ENCODE peak calls at places on chromosomes 16 and 17, in eight cellular contexts. R is breast epithelium, D is A549, P is fibroblast of the aortic adventitia, B is heart right ventricle, H is dorsolateral prefrontal cortex, X is mucosa of descending colon, M is kidney epithelial cell. Y is an unnamed sample.

GRCh38 chr17:8292639-8293395 is 2.4 kb downstream of the SLC25A35 start:
- DNase-seq in X (no peak), M (no peak), D (no peak), H (no peak), P (no peak), B (no peak), R (no peak), Y (no peak)

GRCh38 chr17:68182940-68183551 is 64.8 kb upstream of the AMZ2 start:
- DNase-seq in H (no peak), B (no peak), M (no peak), X (peak), R (no peak), P (no peak), D (no peak), Y (no peak)

GRCh38 chr16:83762141-83763024 is 45.4 kb upstream of the HSBP1 start:
- DNase-seq in R (no peak), M (no peak), B (no peak), D (no peak), X (no peak), P (no peak), H (no peak), Y (no peak)

GRCh38 chr16:74736531-74737157 is 36.0 kb upstream of the MLKL start:
- DNase-seq in X (no peak), R (no peak), D (no peak), H (no peak), B (no peak), M (no peak), P (no peak), Y (no peak)

GRCh38 chr17:78490673-78491072 is 86.5 kb downstream of the DNAH17 start:
- DNase-seq in P (no peak), H (no peak), M (no peak), D (no peak), B (no peak), X (no peak), R (no peak), Y (no peak)

GRCh38 chr17:230371-230770 is 48.9 kb upstream of the DOC2B start:
- DNase-seq in R (no peak), X (peak), P (no peak), D (no peak), B (no peak), M (no peak), H (no peak), Y (no peak)

GRCh38 chr17:78879679-78880186 is 23.3 kb downstream of the CEP295NL start:
- DNase-seq in X (no peak), M (peak), D (no peak), P (peak), R (peak), H (no peak), B (peak), Y (no peak)

GRCh38 chr17:33981713-33982601 is 273.1 kb upstream of the CCL2 start:
- DNase-seq in D (no peak), H (peak), P (no peak), R (no peak), M (no peak), X (no peak), B (no peak), Y (no peak)

GRCh38 chr17:33875973-33876372 is 379.1 kb upstream of the CCL2 start:
- DNase-seq in H (no peak), R (no peak), X (no peak), M (no peak), P (no peak), B (no peak), D (no peak), Y (no peak)

GRCh38 chr17:83114706-83115105 is 35.3 kb downstream of the METRNL start:
- DNase-seq in R (no peak), H (no peak), M (no peak), B (no peak), P (no peak), X (no peak), D (no peak), Y (no peak)

GRCh38 chr16:62445909-62446308 is 409.7 kb upstream of the CDH8 start:
- DNase-seq in R (no peak), D (no peak), X (no peak), P (no peak), M (no peak), H (no peak), B (no peak), Y (no peak)

GRCh38 chr17:71446635-71447034 is 674.2 kb upstream of the SOX9 start:
- DNase-seq in X (no peak), D (no peak), H (no peak), P (peak), M (no peak), B (no peak), R (no peak), Y (no peak)

GRCh38 chr17:44655983-44656700 is at the start of gene MEIOC:
- DNase-seq in X (no peak), P (no peak), R (no peak), D (peak), M (no peak), B (no peak), H (no peak), Y (no peak)

GRCh38 chr17:14427914-14428639 is 127.2 kb downstream of the HS3ST3B1 start:
- DNase-seq in H (no peak), X (no peak), M (no peak), R (no peak), B (no peak), D (no peak), P (no peak), Y (no peak)

GRCh38 chr17:43003542-43004172 is 2.9 kb upstream of the IFI35 start:
- DNase-seq in H (no peak), B (no peak), D (no peak), M (no peak), P (peak), X (no peak), R (no peak), Y (no peak)

GRCh38 chr16:81137012-81137335 is 40.8 kb upstream of the GCSH start:
- DNase-seq in M (no peak), B (no peak), X (no peak), P (peak), H (no peak), R (peak), D (no peak), Y (no peak)

GRCh38 chr16:379183-379960 is 2.4 kb downstream of the PGAP6 start:
- DNase-seq in D (no peak), X (peak), B (no peak), H (no peak), R (peak), P (no peak), M (no peak), Y (no peak)

GRCh38 chr17:44220211-44221071 is 966 bp upstream of the UBTF start:
- DNase-seq in R (peak), X (peak), H (no peak), D (no peak), M (no peak), P (peak), B (peak), Y (no peak)

GRCh38 chr17:5422505-5422904 is 2.5 kb downstream of the RPAIN start:
- DNase-seq in P (peak), H (no peak), M (peak), B (no peak), X (no peak), D (peak), R (no peak), Y (peak)

GRCh38 chr17:17063546-17064122 is 21.4 kb downstream of the MPRIP start:
- DNase-seq in X (no peak), R (peak), H (peak), P (no peak), D (no peak), M (no peak), B (peak), Y (no peak)

GRCh38 chr16:74734361-74735161 is 33.9 kb upstream of the MLKL start:
- DNase-seq in H (no peak), X (no peak), R (no peak), P (no peak), D (no peak), M (no peak), B (no peak), Y (no peak)

GRCh38 chr17:36534117-36534880 is at the start of gene MYO19:
- DNase-seq in R (peak), B (peak), M (no peak), X (peak), H (peak), P (peak), D (peak), Y (no peak)

GRCh38 chr16:24844101-24845030 is 1.4 kb upstream of the SLC5A11 start:
- DNase-seq in D (peak), R (no peak), H (no peak), M (no peak), P (peak), B (no peak), X (no peak), Y (no peak)

GRCh38 chr16:67431077-67431804 is at the start of gene HSD11B2:
- DNase-seq in D (peak), M (no peak), R (no peak), H (peak), P (no peak), B (no peak), X (peak), Y (no peak)

GRCh38 chr17:29563816-29564215 is 3.0 kb downstream of the ABHD15 start:
- DNase-seq in H (peak), R (no peak), P (no peak), X (no peak), M (no peak), B (no peak), D (no peak), Y (no peak)

GRCh38 chr17:29568331-29569244 is at the start of gene TP53I13:
- DNase-seq in X (peak), R (peak), H (peak), M (no peak), P (peak), B (peak), D (peak), Y (no peak)

GRCh38 chr17:29566473-29567361 is at the start of gene ABHD15:
- DNase-seq in H (peak), R (peak), D (peak), P (peak), B (peak), M (no peak), X (peak), Y (no peak)

GRCh38 chr17:29567362-29568330 is 809 bp upstream of the ABHD15 start:
- DNase-seq in H (peak), R (peak), X (peak), P (peak), B (peak), M (no peak), D (peak), Y (no peak)

DNA sequence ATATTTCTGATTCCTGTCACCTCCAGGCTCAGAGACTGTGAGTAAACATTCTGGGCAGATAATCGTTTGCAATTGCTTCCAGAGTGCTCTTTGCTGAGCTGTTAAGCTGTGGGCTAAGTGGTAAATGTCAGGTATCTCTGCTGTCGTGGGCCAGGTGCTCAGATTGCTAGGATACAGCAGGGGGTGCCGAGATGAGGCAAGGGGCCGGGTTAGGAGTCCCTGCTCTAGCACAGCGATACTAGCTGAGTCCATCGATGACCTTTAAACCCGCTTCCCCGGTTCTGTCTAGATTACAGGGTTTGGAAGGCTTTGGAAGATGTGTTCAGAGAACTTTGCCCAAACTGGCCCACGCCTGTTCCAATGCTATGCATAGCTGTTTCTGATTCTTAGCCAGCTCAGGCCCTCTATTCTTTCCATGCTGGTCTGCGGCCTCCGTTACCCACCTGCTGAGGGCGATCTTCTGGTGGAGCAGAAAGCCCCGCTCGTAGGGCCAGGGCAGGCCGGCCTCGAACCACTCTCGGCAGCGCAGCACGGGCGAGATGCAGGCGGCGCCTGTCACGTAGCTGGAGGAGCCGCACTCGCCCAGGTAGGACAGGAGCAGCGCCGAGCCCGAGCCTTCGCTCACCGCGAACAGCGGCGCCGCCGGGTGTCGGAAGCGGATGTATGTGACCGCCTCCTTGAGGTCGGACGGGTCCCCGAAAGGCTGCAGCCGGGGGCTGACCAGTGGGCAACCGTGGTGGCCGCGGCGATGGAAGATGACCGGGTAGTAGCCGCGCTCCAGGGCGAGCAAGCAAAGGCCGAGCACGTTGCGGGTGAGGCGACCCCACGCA is 979 bp downstream of the ABHD15 start:
- DNase-seq in D (peak), R (peak), B (peak), X (peak), H (peak), P (no peak), M (no peak), Y (no peak)
- TF ChIP-seq CTCF in D (peak), R (no peak), B (peak), X (no peak), H (no peak), P (no peak), M (peak), Y (peak)

GRCh38 chr16:1546430-1546829 is 13.0 kb downstream of the TMEM204 start:
- DNase-seq in R (no peak), M (no peak), X (no peak), B (no peak), P (no peak), D (no peak), H (no peak), Y (no peak)
- H3K4me3 ChIP-seq in R (no peak), M (no peak), X (no peak), B (no peak), P (no peak), D (no peak), H (no peak), Y (no peak)

DNA sequence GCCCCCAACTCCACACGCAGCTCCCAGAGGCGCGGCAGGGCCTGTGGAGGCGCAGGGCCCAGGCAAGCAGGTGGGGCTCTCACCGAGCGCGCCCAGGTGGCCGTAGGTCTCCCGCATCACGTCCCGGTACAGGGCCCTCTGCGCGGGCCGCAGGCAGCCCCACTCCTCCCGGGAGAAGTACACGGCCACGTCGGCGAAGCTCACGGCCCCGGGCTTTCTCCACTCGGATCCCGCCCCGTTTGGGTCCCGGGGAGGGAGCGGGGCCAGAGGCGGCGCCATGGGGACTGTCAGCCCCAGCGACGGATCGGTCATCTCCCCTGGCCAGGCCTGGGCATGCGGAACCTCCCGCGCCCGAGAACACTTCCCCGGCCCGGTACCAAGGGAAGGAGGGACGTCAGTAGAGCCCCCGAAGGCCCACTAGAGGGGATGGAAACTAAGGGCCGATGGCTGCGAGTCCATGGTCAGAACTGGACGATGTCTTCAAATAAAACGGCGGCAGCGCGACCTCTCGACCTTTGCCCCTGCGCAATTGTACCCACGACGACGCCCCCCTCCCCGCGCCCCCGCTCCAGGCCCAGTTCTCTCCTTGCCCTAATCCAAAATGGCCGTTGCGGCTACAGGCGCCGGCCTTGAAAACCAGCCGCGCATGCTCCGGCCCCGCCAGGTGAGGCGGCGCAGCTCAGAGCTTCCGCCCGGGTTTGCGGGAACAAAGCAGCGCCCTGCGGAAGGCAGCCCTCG is at the start of gene ZNF747:
- DNase-seq in X (peak), D (peak), P (peak), M (no peak), H (peak), R (peak), B (peak), Y (no peak)
- TF ChIP-seq CTCF in X (no peak), D (no peak), P (no peak), M (no peak), H (no peak), R (no peak), B (peak), Y (no peak)

GRCh38 chr17:77164483-77165030 is 23.8 kb downstream of the SEC14L1 start:
- DNase-seq in M (no peak), R (no peak), X (no peak), D (no peak), H (no peak), P (no peak), B (peak), Y (no peak)

GRCh38 chr17:77163001-77163400 is 22.2 kb downstream of the SEC14L1 start:
- DNase-seq in R (no peak), M (no peak), D (no peak), X (no peak), P (peak), B (no peak), H (no peak), Y (no peak)

GRCh38 chr17:77163521-77164280 is 22.9 kb downstream of the SEC14L1 start:
- DNase-seq in P (no peak), H (no peak), X (no peak), M (no peak), D (no peak), R (no peak), B (no peak), Y (no peak)

GRCh38 chr17:77165577-77165976 is 24.8 kb downstream of the SEC14L1 start:
- DNase-seq in P (no peak), D (no peak), X (no peak), R (no peak), B (no peak), H (no peak), M (no peak), Y (no peak)

GRCh38 chr17:77167472-77168306 is 26.9 kb downstream of the SEC14L1 start:
- DNase-seq in B (no peak), M (no peak), P (no peak), D (no peak), X (no peak), R (no peak), H (no peak), Y (no peak)
- H3K4me3 ChIP-seq in B (no peak), M (no peak), P (no peak), D (no peak), X (no peak), R (no peak), H (no peak), Y (no peak)

GRCh38 chr16:72876981-72877373 is 171.0 kb downstream of the ZFHX3 start:
- DNase-seq in P (no peak), D (no peak), H (no peak), R (no peak), M (no peak), B (no peak), X (no peak), Y (no peak)
- TF ChIP-seq CTCF in P (no peak), D (no peak), H (no peak), R (no peak), M (no peak), B (no peak), X (no peak), Y (no peak)

DNA sequence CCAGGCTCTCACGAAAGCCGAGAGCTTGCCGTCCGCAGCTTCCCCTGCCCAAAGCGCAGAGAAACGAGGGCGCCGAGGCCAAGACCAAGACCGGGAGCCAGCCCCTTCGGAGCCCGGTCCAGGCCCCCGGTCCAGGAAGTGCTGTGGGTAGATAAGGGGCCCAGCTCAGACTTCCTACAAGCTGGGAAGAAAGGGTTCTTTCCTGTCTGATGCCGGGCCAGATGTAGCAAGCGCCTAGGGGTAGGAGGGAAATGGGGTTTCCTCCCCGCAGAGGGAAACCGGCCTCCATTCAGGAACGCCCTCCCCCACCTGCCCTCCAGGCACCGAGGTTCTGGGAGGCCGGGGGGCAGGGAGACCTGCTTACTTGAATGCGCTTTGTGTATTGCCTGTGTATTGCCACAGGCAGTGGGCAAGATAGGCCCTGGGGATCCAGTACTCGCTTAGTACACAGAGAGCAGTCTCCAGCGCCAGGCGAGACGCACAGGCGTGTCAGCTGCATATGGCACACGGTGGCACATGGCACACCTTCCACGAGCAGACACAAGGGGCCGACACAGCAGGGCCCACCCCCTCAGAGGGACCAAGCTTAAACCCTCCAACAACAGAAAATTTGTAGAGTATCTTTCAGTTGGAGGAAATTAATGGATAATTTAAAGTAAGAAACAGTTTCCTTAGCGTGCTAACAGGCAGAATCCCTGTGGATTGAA is 1.0 kb upstream of the CYB561 start:
- DNase-seq in X (peak), D (no peak), M (no peak), B (peak), R (no peak), H (no peak), P (peak), Y (no peak)
- H3K4me3 ChIP-seq in X (peak), D (peak), M (peak), B (peak), R (peak), H (peak), P (peak), Y (peak)

DNA sequence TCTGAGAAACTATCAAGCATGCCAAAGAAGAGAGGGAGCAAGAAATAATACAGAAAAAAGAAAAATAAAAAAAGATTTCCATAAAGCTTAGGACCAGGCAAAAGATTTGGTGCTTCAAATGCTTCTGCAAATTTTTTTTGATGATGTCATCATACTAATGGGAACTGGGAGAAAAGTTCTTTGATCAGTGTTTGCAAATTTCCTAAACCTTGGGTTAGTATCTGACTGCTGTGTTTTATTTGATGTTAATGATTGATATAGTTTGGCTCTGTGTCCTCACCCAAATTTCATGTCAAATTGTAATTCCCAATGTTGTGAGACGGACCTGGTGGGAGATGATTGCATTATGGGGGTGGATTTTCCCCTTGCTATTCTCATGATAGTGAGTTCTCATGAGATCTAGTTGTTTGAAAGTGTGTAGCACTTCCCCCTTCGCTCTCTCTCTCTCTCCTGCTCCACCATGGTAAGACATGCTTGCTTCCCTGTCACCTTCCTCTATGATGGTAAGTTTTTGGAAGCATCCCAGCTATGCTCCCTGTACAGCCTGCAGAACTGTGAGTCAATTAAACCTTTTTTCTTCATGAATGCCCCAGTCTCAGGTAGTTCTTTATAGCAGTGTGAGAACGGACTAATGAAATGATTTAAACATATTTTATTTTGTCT is 72.6 kb downstream of the TMEM100 start:
- DNase-seq in H (no peak), M (no peak), B (no peak), R (no peak), X (no peak), P (no peak), D (no peak), Y (no peak)
- TF ChIP-seq CTCF in H (no peak), M (no peak), B (no peak), R (no peak), X (no peak), P (no peak), D (no peak), Y (no peak)

Y was measured in epithelial cell of proximal tubule.